ENCODE peak calls at places on chromosomes 1 and 21, in six cellular contexts. N is Caco-2; F is GM06990; M is stimulated activated CD8-positive, alpha-beta memory T cell treated with anti-CD3 and anti-CD28 coated beads, Interleukin-4, amount 100 ng/mL, for 24 hours; L is NCI-H345; B is activated CD4-positive, alpha-beta T cell treated with anti-CD3 and anti-CD28 coated beads, Interleukin-2, amount 50 U/mL, for 1 hour. P is an unnamed sample.

GRCh38 chr1:169588785-169589485 is 2.7 kb upstream of the F5 start:
- DNase-seq in N (no peak), F (no peak), M (no peak), L (no peak), B (no peak), P (no peak)

GRCh38 chr1:100793661-100794060 is 74.1 kb downstream of the VCAM1 start:
- DNase-seq in N (no peak), F (no peak), M (no peak), L (peak), B (no peak), P (no peak)

GRCh38 chr1:220734571-220735326 is 13.4 kb upstream of the MTARC2 start:
- DNase-seq in N (peak), F (no peak), M (no peak), L (no peak), B (no peak), P (no peak)

GRCh38 chr21:14353712-14354111 is 29.2 kb downstream of the HSPA13 start:
- DNase-seq in N (no peak), F (no peak), M (no peak), L (no peak), B (no peak), P (no peak)

GRCh38 chr21:45365608-45366241 is 39.2 kb upstream of the COL18A1 start:
- DNase-seq in N (peak), F (no peak), M (no peak), L (no peak), B (no peak), P (no peak)

GRCh38 chr1:28640766-28641165 is 2.1 kb downstream of the TAF12 start:
- DNase-seq in N (peak), F (no peak), M (no peak), L (no peak), B (peak), P (no peak)

GRCh38 chr1:241972703-241973375 is 15.3 kb downstream of the BECN2 start:
- DNase-seq in N (peak), F (no peak), M (no peak), L (no peak), B (no peak), P (no peak)

GRCh38 chr1:11784993-11785769 is 20.6 kb downstream of the MTHFR start:
- DNase-seq in N (peak), F (peak), M (peak), L (peak), B (peak), P (no peak)

GRCh38 chr1:191206808-191207207 is 729.1 kb upstream of the BRINP3 start:
- DNase-seq in N (no peak), F (no peak), M (no peak), L (no peak), B (no peak), P (no peak)

GRCh38 chr1:227934476-227935313 is 13.0 kb downstream of the WNT9A start:
- DNase-seq in N (no peak), F (no peak), M (peak), L (no peak), B (no peak), P (no peak)

GRCh38 chr1:2556277-2557145 is at the start of gene TNFRSF14:
- DNase-seq in N (no peak), F (peak), M (peak), L (peak), B (peak), P (no peak)

GRCh38 chr1:224058303-224058702 is 55.6 kb upstream of the FBXO28 start:
- DNase-seq in N (no peak), F (no peak), M (no peak), L (no peak), B (no peak), P (no peak)

GRCh38 chr21:42153746-42154145 is 65.2 kb upstream of the ABCG1 start:
- DNase-seq in N (no peak), F (no peak), M (no peak), L (no peak), B (no peak), P (no peak)

GRCh38 chr1:168320805-168321577 is 40.3 kb downstream of the TBX19 start:
- DNase-seq in N (no peak), F (no peak), M (no peak), L (no peak), B (no peak), P (no peak)

GRCh38 chr1:215835951-215836350 is 268.8 kb downstream of the KCTD3 start:
- DNase-seq in N (no peak), F (no peak), M (no peak), L (no peak), B (no peak), P (no peak)

GRCh38 chr1:229907884-229908633 is 159.0 kb upstream of the GALNT2 start:
- DNase-seq in N (no peak), F (no peak), M (no peak), L (peak), B (no peak), P (no peak)

GRCh38 chr21:35824136-35824535 is 236.2 kb downstream of the SETD4 start:
- DNase-seq in N (no peak), F (no peak), M (no peak), L (no peak), B (no peak), P (no peak)

GRCh38 chr1:13725714-13726175 is 25.8 kb downstream of the PRDM2 start:
- DNase-seq in N (peak), F (peak), M (peak), L (no peak), B (peak), P (no peak)

GRCh38 chr1:241992734-241993133 is 6.2 kb downstream of the MAP1LC3C start:
- DNase-seq in N (no peak), F (no peak), M (no peak), L (no peak), B (no peak), P (no peak)

GRCh38 chr1:209196140-209196539 is 387.4 kb upstream of the CAMK1G start:
- DNase-seq in N (no peak), F (no peak), M (no peak), L (no peak), B (no peak), P (no peak)

GRCh38 chr1:232012773-232013386 is 386.3 kb downstream of the DISC1 start:
- DNase-seq in N (no peak), F (no peak), M (no peak), L (peak), B (no peak), P (no peak)

GRCh38 chr1:238380167-238380566 is 489.4 kb upstream of the ZP4 start:
- DNase-seq in N (no peak), F (no peak), M (no peak), L (no peak), B (no peak), P (no peak)

GRCh38 chr1:154940213-154940879 is 3.8 kb upstream of the PMVK start:
- DNase-seq in N (no peak), F (no peak), M (no peak), L (no peak), B (no peak), P (no peak)

GRCh38 chr1:21843996-21844395 is 31.9 kb downstream of the LDLRAD2 start:
- DNase-seq in N (no peak), F (no peak), M (no peak), L (no peak), B (no peak), P (no peak)

GRCh38 chr1:182700351-182700709 is 15.9 kb upstream of the RGS8 start:
- DNase-seq in N (no peak), F (no peak), M (no peak), L (no peak), B (no peak), P (no peak)

GRCh38 chr1:244868484-244869363 is 4.4 kb upstream of the HNRNPU start:
- DNase-seq in N (no peak), F (no peak), M (no peak), L (no peak), B (no peak), P (no peak)

GRCh38 chr1:160196143-160196542 is 5.8 kb downstream of the CASQ1 start:
- DNase-seq in N (no peak), F (no peak), M (no peak), L (no peak), B (no peak), P (no peak)

GRCh38 chr21:15151385-15152103 is 86.7 kb upstream of the NRIP1 start:
- DNase-seq in N (no peak), F (no peak), M (no peak), L (no peak), B (no peak), P (no peak)

GRCh38 chr1:3111616-3112021 is 42.6 kb downstream of the PRDM16 start:
- DNase-seq in N (no peak), F (no peak), M (no peak), L (no peak), B (no peak), P (no peak)

GRCh38 chr1:210598135-210598652 is 269.5 kb downstream of the HHAT start:
- DNase-seq in N (peak), F (no peak), M (no peak), L (no peak), B (no peak), P (no peak)

GRCh38 chr1:184379111-184379752 is 7.6 kb upstream of the C1orf21 start:
- DNase-seq in N (no peak), F (no peak), M (no peak), L (no peak), B (no peak), P (no peak)

GRCh38 chr1:223706077-223706988 is 6.0 kb upstream of the CAPN2 start:
- DNase-seq in N (no peak), F (no peak), M (no peak), L (peak), B (no peak), P (no peak)

GRCh38 chr1:201191723-201192477 is 1.3 kb downstream of the IGFN1 start:
- DNase-seq in N (no peak), F (no peak), M (peak), L (no peak), B (no peak), P (no peak)

GRCh38 chr1:2859219-2859880 is 57.9 kb upstream of the TTC34 start:
- DNase-seq in N (no peak), F (no peak), M (no peak), L (no peak), B (no peak), P (no peak)

GRCh38 chr21:15682977-15683376 is 46.8 kb upstream of the USP25 start:
- DNase-seq in N (no peak), F (no peak), M (no peak), L (no peak), B (no peak), P (no peak)